ENCODE peak calls at places on chromosomes 13 and 19, in ten cellular contexts. D, W, A, I, M, T, J, O, C and Q are unnamed samples.

GRCh38 chr13:97116754-97117153 is 105.4 kb upstream of the MBNL2 start:
- DNase-seq in M (peak; percentile 65), A (peak; percentile 33), C (peak; percentile 60), J (no peak), W (no peak), D (no peak), I (peak; percentile 70), T (peak; percentile 78), O (no peak), Q (no peak)

GRCh38 chr19:16068696-16069259 is 7.5 kb upstream of the TPM4 start:
- DNase-seq in I (no peak), C (no peak), A (no peak), T (no peak), W (no peak), O (no peak), D (no peak), J (no peak), M (no peak), Q (no peak)

GRCh38 chr19:47779524-47780214 is 1.2 kb downstream of the SELENOW start:
- DNase-seq in C (no peak), D (no peak), I (no peak), M (no peak), A (no peak), O (peak; percentile 58), J (no peak), T (peak; percentile 27), W (no peak), Q (peak; percentile 56)

GRCh38 chr13:101751488-101751887 is 299.0 kb downstream of the ITGBL1 start:
- DNase-seq in M (peak; percentile 77), O (no peak), T (peak; percentile 58), A (no peak), W (peak; percentile 20), C (peak; percentile 93), J (peak; percentile 63), I (peak; percentile 70), D (no peak), Q (no peak)

GRCh38 chr19:48397263-48397635 is 3.8 kb downstream of the GRIN2D start:
- DNase-seq in D (no peak), M (no peak), C (no peak), A (no peak), W (no peak), I (no peak), O (no peak), T (no peak), J (no peak), Q (no peak)

GRCh38 chr13:71864981-71865857 is 1.8 kb downstream of the DACH1 start:
- DNase-seq in A (peak; percentile 3), C (no peak), T (no peak), M (no peak), I (peak; percentile 38), W (no peak), J (no peak), D (no peak), O (no peak), Q (no peak)

GRCh38 chr19:16676101-16676798 is 15.3 kb downstream of the TMEM38A start:
- DNase-seq in T (no peak), W (no peak), D (no peak), O (peak; percentile 49), M (no peak), A (no peak), J (no peak), I (no peak), C (peak; percentile 15), Q (no peak)

GRCh38 chr19:19627716-19628498 is at the start of gene LPAR2:
- DNase-seq in J (no peak), T (no peak), O (peak; percentile 87), C (peak; percentile 52), D (peak; percentile 54), W (no peak), A (peak; percentile 79), I (no peak), M (no peak), Q (peak; percentile 66)

GRCh38 chr19:29596885-29597525 is 9.1 kb upstream of the POP4 start:
- DNase-seq in D (no peak), W (no peak), I (peak; percentile 6), J (no peak), M (peak; percentile 40), T (peak; percentile 55), O (no peak), C (peak; percentile 46), A (no peak), Q (no peak)
- TF ChIP-seq CTCF in D (no peak), W (no peak), I (peak; percentile 22), J (peak; percentile 52), M (peak; percentile 47), T (peak; percentile 39), O (no peak), C (peak; percentile 44), A (peak; percentile 48), Q (no peak)

GRCh38 chr19:44680536-44680935 is 9.3 kb downstream of the CEACAM19 start:
- DNase-seq in M (no peak), W (no peak), A (no peak), C (no peak), I (no peak), T (no peak), J (no peak), D (no peak), O (no peak), Q (no peak)

GRCh38 chr19:44673510-44673909 is 2.2 kb downstream of the CEACAM19 start:
- DNase-seq in T (no peak), M (no peak), O (no peak), D (no peak), J (no peak), A (no peak), I (no peak), C (no peak), W (no peak), Q (no peak)

GRCh38 chr19:44681992-44682790 is 10.9 kb downstream of the CEACAM19 start:
- DNase-seq in D (no peak), J (no peak), I (no peak), W (no peak), M (no peak), A (no peak), O (no peak), C (no peak), T (no peak), Q (no peak)

GRCh38 chr19:44675516-44675915 is 4.2 kb downstream of the CEACAM19 start:
- DNase-seq in M (no peak), A (no peak), T (no peak), W (no peak), O (no peak), J (no peak), I (no peak), C (no peak), D (no peak), Q (no peak)

GRCh38 chr19:44677019-44677809 is 5.9 kb downstream of the CEACAM19 start:
- DNase-seq in A (no peak), W (no peak), T (peak; percentile 69), C (peak; percentile 46), J (peak; percentile 54), I (peak; percentile 61), D (no peak), O (no peak), M (peak; percentile 70), Q (no peak)
- TF ChIP-seq CTCF in A (no peak), W (no peak), T (no peak), C (no peak), J (no peak), I (no peak), D (no peak), O (no peak), M (no peak), Q (no peak)

GRCh38 chr19:18541258-18541991 is 1.9 kb downstream of the FKBP8 start:
- DNase-seq in T (no peak), D (no peak), O (no peak), I (no peak), J (no peak), A (peak; percentile 19), M (no peak), C (no peak), W (no peak), Q (no peak)

GRCh38 chr19:18539372-18539771 is 4.0 kb downstream of the FKBP8 start:
- DNase-seq in J (no peak), A (no peak), W (no peak), D (no peak), T (no peak), M (no peak), O (no peak), C (no peak), I (no peak), Q (no peak)

GRCh38 chr19:18542936-18543813 is at the start of gene FKBP8:
- DNase-seq in J (no peak), C (peak; percentile 87), M (peak; percentile 79), W (peak; percentile 72), I (peak; percentile 85), D (peak; percentile 86), O (peak; percentile 95), T (peak; percentile 84), A (peak; percentile 97), Q (peak; percentile 92)

GRCh38 chr19:18541992-18542935 is 1.1 kb downstream of the FKBP8 start:
- DNase-seq in J (no peak), C (no peak), M (no peak), T (no peak), I (no peak), O (no peak), W (no peak), D (no peak), A (peak; percentile 36), Q (no peak)

DNA sequence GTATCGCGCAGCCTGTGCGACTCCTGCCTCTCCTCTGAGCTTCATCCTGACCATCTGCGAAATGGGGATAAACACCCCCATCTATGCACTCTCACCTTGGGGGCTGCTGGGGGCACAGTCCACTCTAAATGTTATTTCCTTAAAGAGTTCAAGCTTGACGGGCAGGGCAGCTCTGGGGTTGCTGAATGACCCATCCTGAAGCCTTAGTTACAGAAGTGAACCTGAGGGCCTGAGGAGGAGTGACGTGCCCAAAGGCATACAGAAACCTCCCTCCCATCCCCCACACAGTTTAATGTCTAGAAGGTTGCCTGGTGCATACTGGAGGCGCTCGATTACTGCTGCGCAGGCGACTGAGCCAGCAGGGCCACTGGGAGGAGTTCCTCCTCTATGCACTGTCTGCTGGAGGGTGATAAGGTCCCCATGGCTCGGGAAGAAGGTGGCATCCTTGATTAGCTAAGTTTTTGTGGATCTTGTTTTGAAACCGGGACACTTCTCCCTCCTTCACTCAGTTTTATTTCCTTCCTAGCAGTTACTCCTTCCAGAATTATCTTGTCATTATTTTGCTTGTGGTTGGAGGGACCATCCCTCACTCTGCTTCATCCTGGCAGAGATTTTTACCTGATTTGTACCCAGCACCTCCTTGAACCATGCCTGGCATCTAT is 572 bp upstream of the FKBP8 start:
- DNase-seq in T (peak; percentile 54), M (peak; percentile 40), I (peak; percentile 55), O (peak; percentile 51), W (no peak), A (peak; percentile 91), D (no peak), C (peak; percentile 85), J (no peak), Q (peak; percentile 37)
- TF ChIP-seq CTCF in T (no peak), M (no peak), I (no peak), O (no peak), W (no peak), A (no peak), D (no peak), C (no peak), J (peak; percentile 46), Q (no peak)

DNA sequence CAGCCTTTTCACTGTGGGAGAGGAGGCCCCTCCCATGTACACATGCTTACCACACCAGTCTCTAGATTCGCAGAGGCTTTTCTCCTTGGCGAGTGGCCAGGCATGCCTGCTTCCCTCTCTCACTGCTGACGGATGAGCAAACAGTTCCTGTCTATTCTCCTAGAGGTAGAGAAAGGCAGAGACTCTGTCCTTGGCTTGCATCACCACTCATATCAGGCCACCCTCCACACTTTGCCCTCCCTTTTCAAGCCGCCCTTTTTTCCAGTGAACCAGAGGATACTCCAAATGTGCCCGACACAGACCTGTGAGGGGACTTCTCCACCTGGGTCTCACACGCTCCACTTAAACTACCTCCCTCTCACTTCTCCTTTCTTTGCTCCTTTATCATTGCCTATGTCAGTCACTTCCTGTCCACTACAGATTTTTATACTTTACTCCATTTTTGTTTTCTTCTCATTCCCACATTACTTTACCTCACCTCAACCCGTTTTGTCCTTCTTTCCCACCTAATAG is 284.6 kb downstream of the DNAJC15 start:
- DNase-seq in I (peak; percentile 90), C (peak; percentile 93), T (peak; percentile 80), D (no peak), M (peak; percentile 87), O (peak; percentile 80), A (no peak), J (peak; percentile 61), W (peak; percentile 72), Q (peak; percentile 60)
- TF ChIP-seq CTCF in I (no peak), C (no peak), T (no peak), D (no peak), M (no peak), O (no peak), A (no peak), J (no peak), W (no peak), Q (no peak)